ENCODE peak calls at places on chromosome 11, in four cellular contexts. X is GM18507, D is GM10248, B is T-helper 2 cell. H is an unnamed sample.

GRCh38 chr11:103109818-103110388 is 677 bp downstream of the DYNC2H1 start:
- DNase-seq in B (no peak), X (no peak), D (peak), H (peak)

GRCh38 chr11:27242591-27242990 is 120.4 kb downstream of the CCDC34 start:
- DNase-seq in X (no peak), B (no peak), D (no peak), H (no peak)

GRCh38 chr11:120184946-120185677 is 25.7 kb upstream of the OAF start:
- DNase-seq in B (no peak), X (no peak), D (no peak), H (no peak)

GRCh38 chr11:64900263-64900678 is 16.7 kb downstream of the ATG2A start:
- DNase-seq in X (no peak), D (peak), B (no peak), H (no peak)

GRCh38 chr11:71425851-71426250 is 22.3 kb downstream of the DHCR7 start:
- DNase-seq in B (no peak), X (no peak), D (no peak), H (no peak)

GRCh38 chr11:130897262-130898182 is 18.8 kb downstream of the SNX19 start:
- DNase-seq in B (no peak), D (no peak), X (no peak), H (no peak)

GRCh38 chr11:17739945-17740338 is 5.4 kb downstream of the KCNC1 start:
- DNase-seq in X (no peak), B (no peak), D (no peak), H (peak)

GRCh38 chr11:57496109-57496820 is 19.2 kb downstream of the SLC43A1 start:
- DNase-seq in D (no peak), B (no peak), X (no peak), H (no peak)

GRCh38 chr11:79369094-79369493 is 71.7 kb downstream of the TENM4 start:
- DNase-seq in B (no peak), D (no peak), X (no peak), H (no peak)

GRCh38 chr11:119791047-119791446 is 62.0 kb upstream of the NECTIN1 start:
- DNase-seq in X (no peak), B (no peak), D (no peak), H (no peak)

GRCh38 chr11:119853581-119854360 is 124.8 kb upstream of the NECTIN1 start:
- DNase-seq in X (no peak), D (no peak), B (no peak), H (no peak)

H was measured in cerebellum.